ENCODE peak calls at places on chromosomes 7 and 10, in four cellular contexts. U is uterus; D is CD4-positive, alpha-beta memory T cell; L is testis. E is an unnamed sample. For H3K9me3 and H3K27me3, the result is how much of the 10 kb centered on the place peaks cover.

GRCh38 chr10:3045471-3046209 is 21.7 kb upstream of the PFKP start:
- DNase-seq in U (peak), L (peak), D (no peak), E (peak)

GRCh38 chr10:92790449-92790848 is 57.9 kb upstream of the EXOC6 start:
- DNase-seq in L (no peak), D (no peak), U (no peak), E (no peak)

GRCh38 chr10:90227259-90227658 is 525.9 kb downstream of the KIF20B start:
- DNase-seq in D (no peak), L (no peak), U (no peak), E (no peak)

GRCh38 chr10:110137142-110137545 is 70.3 kb upstream of the MXI1 start:
- DNase-seq in D (peak), U (no peak), L (no peak), E (no peak)

GRCh38 chr10:61986788-61987187 is 85.3 kb downstream of the ARID5B start:
- DNase-seq in U (no peak), D (no peak), L (no peak), E (no peak)

GRCh38 chr7:20651960-20652544 is 36.6 kb downstream of the ABCB5 start:
- DNase-seq in L (peak), U (no peak), D (no peak), E (no peak)

GRCh38 chr10:118342638-118343020 is 505 bp upstream of the FAM204A start:
- DNase-seq in U (no peak), D (peak), L (no peak), E (no peak)

GRCh38 chr7:19203686-19204085 is 58.5 kb upstream of the FERD3L start:
- DNase-seq in L (no peak), U (no peak), D (no peak), E (no peak)

GRCh38 chr10:56298941-56299340 is 62.1 kb downstream of the ZWINT start:
- DNase-seq in U (no peak), D (no peak), L (no peak), E (no peak)

GRCh38 chr7:30974605-30975256 is 11.0 kb downstream of the GHRHR start:
- DNase-seq in D (no peak), L (peak), U (peak), E (peak)

GRCh38 chr7:135970682-135971365 is 6.3 kb downstream of the MTPN start:
- DNase-seq in U (no peak), D (no peak), L (no peak), E (no peak)

GRCh38 chr7:4700577-4701235 is 18.6 kb downstream of the FOXK1 start:
- DNase-seq in L (peak), D (no peak), U (peak), E (no peak)

GRCh38 chr10:46304671-46305429 is 18.1 kb downstream of the ANTXRL start:
- DNase-seq in L (no peak), D (no peak), U (no peak), E (no peak)

GRCh38 chr7:139603896-139604295 is 80.4 kb downstream of the CLEC2L start:
- DNase-seq in L (no peak), D (no peak), U (no peak), E (no peak)

GRCh38 chr10:84076540-84077195 is 62.6 kb upstream of the GHITM start:
- DNase-seq in L (no peak), D (no peak), U (peak), E (no peak)

GRCh38 chr7:73470208-73470607 is 36.6 kb downstream of the FZD9 start:
- DNase-seq in D (no peak), L (no peak), U (no peak), E (no peak)

GRCh38 chr7:17302575-17303142 is 4.2 kb downstream of the AHR start:
- DNase-seq in L (no peak), D (no peak), U (no peak), E (no peak)

GRCh38 chr7:91310829-91311460 is 46.7 kb downstream of the FZD1 start:
- DNase-seq in U (peak), D (no peak), L (no peak), E (no peak)

GRCh38 chr7:94431203-94431602 is 36.5 kb downstream of the COL1A2 start:
- DNase-seq in D (no peak), U (no peak), L (no peak), E (no peak)

GRCh38 chr10:95693331-95693667 is 428 bp downstream of the TCTN3 start:
- DNase-seq in D (no peak), L (no peak), U (no peak), E (no peak)

GRCh38 chr10:77926566-77927342 is at the start of gene DLG5:
- DNase-seq in D (no peak), U (peak), L (peak), E (peak)

GRCh38 chr10:120426306-120426705 is 30.7 kb upstream of the PLPP4 start:
- DNase-seq in U (no peak), L (no peak), D (no peak), E (no peak)

GRCh38 chr10:126618466-126618865 is 52.0 kb downstream of the C10orf90 start:
- DNase-seq in L (no peak), U (no peak), D (no peak), E (no peak)

GRCh38 chr7:127793582-127793981 is 141.6 kb downstream of the SND1 start:
- DNase-seq in D (no peak), L (no peak), U (no peak), E (no peak)

GRCh38 chr10:87552248-87552914 is 47.7 kb downstream of the MINPP1 start:
- DNase-seq in L (no peak), D (no peak), U (no peak), E (no peak)

GRCh38 chr7:29197916-29198315 is 3.3 kb downstream of the CHN2 start:
- DNase-seq in L (no peak), U (no peak), D (no peak), E (no peak)

GRCh38 chr7:37068902-37069301 is 344.6 kb upstream of the AOAH start:
- DNase-seq in D (no peak), L (no peak), U (no peak), E (no peak)

GRCh38 chr7:141244466-141244865 is 170.6 kb downstream of the TMEM178B start:
- DNase-seq in L (no peak), U (no peak), D (no peak), E (no peak)

GRCh38 chr10:110788620-110789385 is 82.9 kb upstream of the PDCD4 start:
- DNase-seq in L (no peak), U (no peak), D (no peak), E (no peak)

GRCh38 chr10:91668935-91669334 is 36.1 kb upstream of the PPP1R3C start:
- DNase-seq in D (no peak), L (no peak), U (no peak), E (no peak)

GRCh38 chr7:106609416-106609815 is 51.5 kb downstream of the CCDC71L start:
- DNase-seq in D (no peak), U (no peak), L (no peak), E (no peak)

GRCh38 chr7:73851410-73852338 is 9.3 kb upstream of the TMEM270 start:
- DNase-seq in U (peak), D (peak), L (no peak), E (no peak)

GRCh38 chr10:22340362-22341189 is 4.7 kb upstream of the SPAG6 start:
- DNase-seq in L (peak), D (peak), U (peak), E (peak)

GRCh38 chr7:34260282-34260681 is 354.9 kb downstream of the BMPER start:
- DNase-seq in D (no peak), U (no peak), L (no peak), E (no peak)

GRCh38 chr10:65375528-65375927 is 1550.3 kb upstream of the LRRTM3 start:
- DNase-seq in L (no peak), U (no peak), D (no peak), E (no peak)
- H3K9me3 ChIP-seq in L (under half), U (under half), D (under half), E (under half)

GRCh38 chr10:129556316-129556715 is 89.3 kb downstream of the MGMT start:
- DNase-seq in U (no peak), D (no peak), L (no peak), E (no peak)

GRCh38 chr10:129550658-129551057 is 83.6 kb downstream of the MGMT start:
- DNase-seq in L (no peak), U (no peak), D (no peak), E (no peak)

GRCh38 chr10:129552119-129552518 is 85.1 kb downstream of the MGMT start:
- DNase-seq in L (no peak), D (no peak), U (no peak), E (no peak)

GRCh38 chr10:129550111-129550510 is 83.1 kb downstream of the MGMT start:
- DNase-seq in U (no peak), D (no peak), L (no peak), E (no peak)

GRCh38 chr10:129553928-129554327 is 86.9 kb downstream of the MGMT start:
- DNase-seq in U (no peak), L (no peak), D (no peak), E (no peak)
- H3K27me3 ChIP-seq in U (under half), L (under half), D (under half), E (under half)

DNA sequence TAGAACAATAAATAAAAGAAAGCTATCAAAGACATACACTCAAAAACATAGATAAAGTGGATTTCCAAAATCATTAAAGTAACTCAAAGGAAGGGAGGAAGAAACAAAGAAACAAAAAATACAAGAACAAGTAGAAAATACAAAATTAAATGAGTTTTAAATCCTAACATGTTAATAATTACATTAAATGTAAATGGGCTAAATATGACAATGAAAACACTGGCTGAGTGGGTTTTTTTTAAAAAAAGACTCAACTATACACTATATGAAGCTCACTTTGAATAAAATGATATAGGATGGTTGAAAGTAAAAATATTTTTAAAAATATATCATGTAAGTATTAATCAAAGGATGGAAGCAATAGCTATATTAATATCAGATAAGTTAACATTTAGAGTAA is 371.4 kb downstream of the PTPRN2 start:
- DNase-seq in L (no peak), U (no peak), D (no peak), E (no peak)
- H3K9me3 ChIP-seq in L (under half), U (under half), D (under half), E (under half)

DNA sequence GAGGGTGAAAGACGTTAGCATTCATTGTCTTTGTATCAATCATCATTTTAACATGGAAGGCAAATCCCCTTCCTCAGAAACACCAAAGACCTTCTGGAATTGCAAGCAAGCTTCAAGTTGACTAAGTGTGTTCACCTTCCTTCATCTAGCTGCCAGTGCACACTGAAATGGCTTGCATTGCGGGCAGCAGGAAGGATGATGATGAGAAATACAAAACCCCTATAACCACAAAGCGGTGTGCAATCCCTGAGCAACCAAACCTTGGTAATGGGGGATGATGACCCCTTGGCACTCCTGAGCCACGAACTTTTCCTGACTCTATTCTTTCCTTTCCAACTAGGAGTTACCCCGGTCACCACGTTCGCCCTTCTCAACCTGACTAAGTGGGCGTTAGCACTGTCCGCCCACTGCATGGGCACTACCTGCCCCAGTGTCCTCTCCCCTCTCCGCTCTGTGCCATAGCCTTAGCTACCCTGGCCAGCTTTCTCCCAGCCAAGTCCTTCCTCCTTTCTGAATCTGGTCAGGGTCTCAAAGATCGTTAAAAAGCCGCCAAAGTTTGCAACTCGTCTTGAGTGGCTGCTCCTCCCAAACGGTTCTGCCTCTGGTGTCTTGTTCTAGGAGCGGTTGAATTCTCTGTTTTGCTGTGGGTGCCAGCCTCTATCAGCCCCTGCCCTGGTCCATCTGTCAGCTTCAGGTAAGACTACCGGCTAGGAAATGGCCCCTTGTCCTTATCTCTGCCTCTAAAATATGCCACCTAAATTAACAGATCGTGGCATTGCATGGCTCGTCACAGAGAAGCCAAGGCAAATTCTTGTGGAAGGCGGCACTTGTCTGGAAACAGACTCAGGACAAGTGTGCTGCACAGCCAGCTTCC is 583 bp upstream of the AOC1 start:
- DNase-seq in L (no peak), U (no peak), D (no peak), E (no peak)
- H3K27me3 ChIP-seq in L (under half), U (under half), D (under half), E (under half)

DNA sequence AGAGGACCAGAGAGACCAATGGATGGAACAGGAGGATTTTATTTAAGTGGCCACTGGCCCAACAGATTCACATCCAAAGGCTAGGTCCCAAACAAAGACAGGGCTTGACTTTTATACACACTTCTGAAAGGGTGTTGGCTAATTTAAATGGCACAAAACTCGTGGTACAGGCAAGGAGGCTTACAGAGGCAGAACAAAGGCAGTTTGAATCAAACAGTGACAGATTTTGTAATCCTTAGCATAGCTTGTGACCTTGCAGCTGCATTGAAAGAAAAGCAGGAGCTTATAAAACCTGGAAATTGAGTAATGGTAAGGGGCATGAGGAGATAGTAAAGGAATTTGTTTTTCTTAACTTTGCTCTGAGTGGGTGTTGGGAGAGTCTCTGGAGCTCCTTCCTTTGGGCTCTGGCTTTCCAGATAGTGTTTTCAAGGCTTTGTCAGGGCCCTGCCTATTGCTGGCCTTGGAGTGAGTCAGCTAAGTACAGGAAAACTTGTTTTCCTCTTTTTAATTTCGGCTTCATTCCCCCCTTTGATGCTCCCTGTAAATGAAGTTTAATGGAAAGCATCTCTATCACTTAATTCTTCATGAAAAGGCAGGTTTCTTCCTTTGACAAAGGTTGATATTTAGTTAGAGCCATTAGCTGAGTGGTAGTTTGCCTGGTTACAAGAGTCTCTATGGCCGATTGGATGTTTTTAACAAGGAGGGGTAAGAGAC is 96.9 kb downstream of the TRIM24 start:
- DNase-seq in L (no peak), D (no peak), U (no peak), E (no peak)
- H3K9me3 ChIP-seq in L (under half), D (under half), U (under half), E (half or more)

GRCh38 chr10:101041252-101041761 is 10.3 kb downstream of the SFXN3 start:
- DNase-seq in D (peak), U (peak), L (peak), E (peak)
- H3K27me3 ChIP-seq in D (under half), U (under half), L (under half), E (under half)

DNA sequence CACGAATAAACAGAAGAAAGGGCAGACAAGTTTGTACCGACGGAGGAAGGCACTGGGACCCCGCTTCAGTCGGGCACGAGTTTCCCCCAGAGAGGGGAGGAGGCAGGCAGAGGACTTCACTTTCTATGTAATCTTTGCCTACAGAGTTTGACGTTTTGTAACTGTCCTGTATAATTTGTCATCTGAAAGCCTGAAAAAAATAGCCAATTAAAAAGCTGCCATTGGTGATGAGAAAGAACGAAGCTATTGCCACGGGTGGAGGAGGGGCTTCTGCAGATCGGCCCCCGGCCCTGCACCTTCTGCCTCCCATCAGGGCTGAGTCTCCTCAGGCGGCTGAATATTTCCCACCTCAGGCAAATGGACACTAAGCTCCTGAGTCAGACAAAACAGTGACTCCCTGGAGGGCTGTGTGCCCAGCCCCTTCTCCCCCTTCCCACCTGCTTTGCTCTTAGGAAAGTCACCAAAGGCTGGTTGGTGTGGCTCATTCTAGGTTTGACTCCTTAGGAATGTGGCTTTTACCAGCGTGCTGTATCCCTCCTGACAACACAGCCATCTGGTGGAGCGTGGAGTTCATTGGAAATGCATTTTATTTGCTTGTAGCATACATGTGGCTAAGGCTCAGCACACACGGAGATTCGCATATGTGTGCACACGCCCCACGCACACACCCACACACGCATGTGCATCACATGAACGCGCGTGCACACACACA is 117.4 kb downstream of the VIPR2 start:
- DNase-seq in U (no peak), L (peak), D (no peak), E (no peak)
- H3K9me3 ChIP-seq in U (under half), L (under half), D (under half), E (under half)

GRCh38 chr7:50865450-50865849 is 82.8 kb upstream of the GRB10 start:
- DNase-seq in U (no peak), D (no peak), L (no peak), E (no peak)
- H3K27me3 ChIP-seq in U (under half), D (under half), L (under half), E (under half)

DNA sequence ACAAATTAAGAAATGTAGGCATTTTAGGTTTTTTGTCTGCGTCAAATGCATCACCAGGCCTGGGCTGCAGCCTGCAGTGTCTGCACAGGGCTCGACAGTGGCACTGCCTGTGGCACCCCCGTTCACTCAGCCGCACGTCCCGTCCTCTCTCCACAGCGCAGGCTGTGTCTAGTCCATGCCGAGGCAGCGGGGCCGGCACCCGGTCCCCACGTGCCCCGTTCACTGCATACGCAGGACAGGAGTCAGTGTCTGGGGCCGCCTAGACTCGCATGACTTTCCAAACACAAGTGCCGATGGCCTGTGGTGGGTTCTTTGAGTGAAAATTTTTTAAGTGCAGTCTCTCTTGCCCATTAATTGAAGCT is 446.4 kb downstream of the PTPRN2 start:
- DNase-seq in U (no peak), L (no peak), D (no peak), E (no peak)
- H3K9me3 ChIP-seq in U (under half), L (under half), D (under half), E (under half)